ENCODE peak calls at places on chromosome 13, in five cellular contexts. Q, L, O, P and Z are unnamed samples.

GRCh38 chr13:73138967-73139491 is 80.2 kb downstream of the KLF5 start:
- DNase-seq in Q (no peak), L (no peak), O (no peak), P (no peak), Z (no peak)

GRCh38 chr13:77571956-77572355 is 36.5 kb downstream of the SCEL start:
- DNase-seq in P (no peak), Q (no peak), L (no peak), O (no peak), Z (no peak)

GRCh38 chr13:92103673-92104296 is 705.4 kb downstream of the GPC5 start:
- DNase-seq in Q (no peak), L (no peak), O (no peak), P (peak; percentile 56), Z (no peak)

GRCh38 chr13:110507678-110508381 is 53.7 kb downstream of the RAB20 start:
- DNase-seq in L (peak; percentile 19), O (no peak), P (no peak), Q (no peak), Z (no peak)

GRCh38 chr13:47869780-47870179 is 131.3 kb downstream of the SUCLA2 start:
- DNase-seq in L (peak; percentile 32), Q (no peak), P (no peak), O (no peak), Z (no peak)

GRCh38 chr13:90032841-90033493 is 1314.5 kb upstream of the MIR17HG start:
- DNase-seq in L (no peak), O (no peak), P (no peak), Q (no peak), Z (no peak)

GRCh38 chr13:108915634-108916497 is 286.5 kb downstream of the MYO16 start:
- DNase-seq in O (no peak), L (peak; percentile 96), P (peak; percentile 92), Q (peak; percentile 79), Z (no peak)

GRCh38 chr13:113804017-113804702 is 45.1 kb downstream of the TMEM255B start:
- DNase-seq in P (no peak), O (no peak), Q (no peak), L (no peak), Z (no peak)

GRCh38 chr13:112891477-112892401 is 77.3 kb upstream of the MCF2L start:
- DNase-seq in Q (no peak), P (no peak), L (no peak), O (no peak), Z (no peak)

GRCh38 chr13:42063105-42063504 is 14.7 kb downstream of the DGKH start:
- DNase-seq in P (no peak), Q (no peak), O (no peak), L (peak; percentile 33), Z (no peak)

GRCh38 chr13:99314640-99315176 is 7.5 kb upstream of the GPR183 start:
- DNase-seq in P (peak; percentile 36), L (no peak), O (no peak), Q (peak; percentile 69), Z (no peak)

GRCh38 chr13:48580185-48580803 is 47.4 kb upstream of the RCBTB2 start:
- DNase-seq in P (peak; percentile 78), L (peak; percentile 70), O (peak; percentile 79), Q (peak; percentile 74), Z (no peak)

GRCh38 chr13:19860884-19861655 is 2.4 kb downstream of the ZMYM5 start:
- DNase-seq in P (peak; percentile 65), O (no peak), Q (no peak), L (peak; percentile 81), Z (no peak)

GRCh38 chr13:20231839-20232555 is at the start of gene GJB6:
- DNase-seq in Q (peak; percentile 13), P (no peak), L (peak; percentile 52), O (no peak), Z (no peak)

GRCh38 chr13:43368003-43368402 is 344.6 kb downstream of the DNAJC15 start:
- DNase-seq in P (no peak), L (no peak), O (no peak), Q (no peak), Z (no peak)

GRCh38 chr13:31756346-31756745 is 17.0 kb downstream of the RXFP2 start:
- DNase-seq in Q (no peak), L (no peak), O (no peak), P (peak; percentile 69), Z (no peak)

GRCh38 chr13:55999709-56000108 is 1141.0 kb upstream of the PRR20A start:
- DNase-seq in O (no peak), P (no peak), L (no peak), Q (no peak), Z (no peak)

GRCh38 chr13:70090036-70090723 is 17.4 kb upstream of the ATXN8OS start:
- DNase-seq in O (no peak), L (no peak), Q (no peak), P (no peak), Z (no peak)